ENCODE peak calls at places on chromosomes 1 and 21, in four cellular contexts. G is HCT116, M is A549, P is tibial artery. N is an unnamed sample.

GRCh38 chr1:2127181-2128145 is 67.1 kb downstream of the FAAP20 start:
- DNase-seq in M (no peak), G (no peak), P (no peak), N (no peak)

GRCh38 chr1:71046891-71047634 is 553 bp downstream of the PTGER3 start:
- DNase-seq in P (peak), M (no peak), G (no peak), N (peak)

GRCh38 chr1:58442114-58442513 is 104.4 kb downstream of the OMA1 start:
- DNase-seq in G (no peak), M (no peak), P (no peak), N (no peak)

GRCh38 chr1:22039594-22040347 is 12.7 kb upstream of the CDC42 start:
- DNase-seq in P (no peak), G (no peak), M (peak), N (peak)

GRCh38 chr1:52033190-52034049 is at the start of gene KTI12:
- DNase-seq in P (peak), M (peak), G (peak), N (peak)

GRCh38 chr1:233990486-233990885 is 86.0 kb downstream of the SLC35F3 start:
- DNase-seq in P (no peak), G (no peak), M (no peak), N (no peak)

GRCh38 chr21:38027901-38028300 is 111.6 kb upstream of the KCNJ6 start:
- DNase-seq in P (no peak), M (peak), G (no peak), N (no peak)

GRCh38 chr21:41367598-41368360 is 6.0 kb downstream of the MX2 start:
- DNase-seq in M (no peak), P (no peak), G (no peak), N (peak)

GRCh38 chr1:58149266-58149812 is 397.2 kb downstream of the OMA1 start:
- DNase-seq in M (no peak), G (no peak), P (no peak), N (no peak)

GRCh38 chr1:98110674-98111073 is 189.8 kb upstream of the DPYD start:
- DNase-seq in M (peak), P (no peak), G (no peak), N (no peak)

GRCh38 chr1:56866656-56867055 is 12.1 kb downstream of the C8A start:
- DNase-seq in P (no peak), M (no peak), G (no peak), N (no peak)

GRCh38 chr1:159068877-159069276 is 7.7 kb downstream of the AIM2 start:
- DNase-seq in G (no peak), M (no peak), P (no peak), N (no peak)

GRCh38 chr1:235642021-235642942 is 7.3 kb downstream of the GNG4 start:
- DNase-seq in M (no peak), G (peak), P (no peak), N (no peak)

GRCh38 chr1:167676205-167676915 is 45.4 kb upstream of the MPZL1 start:
- DNase-seq in G (no peak), M (no peak), P (no peak), N (no peak)

GRCh38 chr21:35266546-35266945 is 217.4 kb upstream of the RUNX1 start:
- DNase-seq in P (no peak), M (no peak), G (no peak), N (no peak)

GRCh38 chr21:26909972-26910371 is 56.9 kb downstream of the ADAMTS5 start:
- DNase-seq in P (no peak), M (no peak), G (no peak), N (no peak)

GRCh38 chr1:84869750-84870149 is 23.3 kb downstream of the LPAR3 start:
- DNase-seq in P (no peak), G (no peak), M (no peak), N (no peak)

GRCh38 chr1:223713546-223714420 is 1.4 kb downstream of the CAPN2 start:
- DNase-seq in P (no peak), M (no peak), G (peak), N (no peak)

GRCh38 chr1:168623003-168623828 is 46.8 kb downstream of the XCL1 start:
- DNase-seq in P (peak), G (peak), M (peak), N (no peak)

GRCh38 chr1:193368302-193368701 is 181.9 kb upstream of the B3GALT2 start:
- DNase-seq in M (no peak), P (no peak), G (no peak), N (no peak)

GRCh38 chr1:45206808-45207624 is 611 bp upstream of the ZSWIM5 start:
- DNase-seq in G (no peak), P (no peak), M (no peak), N (no peak)

GRCh38 chr1:211632808-211633522 is 42.5 kb downstream of the NEK2 start:
- DNase-seq in P (peak), G (no peak), M (no peak), N (no peak)

GRCh38 chr1:965526-966134 is 652 bp upstream of the PLEKHN1 start:
- DNase-seq in M (no peak), P (no peak), G (no peak), N (no peak)
- H3K4me3 ChIP-seq in M (peak), P (no peak), G (peak), N (no peak)

GRCh38 chr1:246789454-246790339 is 65.5 kb downstream of the SCCPDH start:
- DNase-seq in P (peak), M (no peak), G (no peak), N (peak)
- H3K4me3 ChIP-seq in P (no peak), M (no peak), G (no peak), N (no peak)

DNA sequence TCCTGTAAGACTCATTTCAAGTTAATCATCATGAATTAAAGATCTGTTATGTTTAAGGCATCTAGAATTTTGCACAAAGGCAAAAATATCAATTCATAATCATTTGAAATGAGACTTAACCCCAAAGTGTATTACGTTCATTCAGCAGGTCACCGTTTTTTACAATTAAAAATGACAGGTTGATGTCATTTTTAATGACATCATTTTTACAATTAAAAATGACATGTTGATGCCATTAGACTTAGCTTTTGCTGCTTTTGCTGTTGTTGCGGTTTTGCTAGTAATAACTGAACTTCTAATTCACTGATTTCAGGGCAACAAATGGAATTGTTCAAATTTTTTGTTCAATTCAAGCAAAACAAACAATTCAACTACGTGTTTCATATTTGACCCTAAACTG is 17.0 kb downstream of the PRMT6 start:
- DNase-seq in G (no peak), P (no peak), M (no peak), N (no peak)
- H3K4me3 ChIP-seq in G (no peak), P (no peak), M (no peak), N (no peak)

GRCh38 chr1:38475624-38476005 is 384.0 kb downstream of the RRAGC start:
- DNase-seq in M (no peak), P (no peak), G (no peak), N (no peak)
- H3K4me3 ChIP-seq in M (no peak), P (no peak), G (no peak), N (no peak)

N was measured in lower leg skin.